ENCODE peak calls at places on chromosomes 13 and 19, in eight cellular contexts. U, X, E, B, P, I, L and T are unnamed samples.

GRCh38 chr13:73492811-73493210 is 434.0 kb downstream of the KLF5 start:
- DNase-seq in E (no peak), L (no peak), U (no peak), B (no peak), X (no peak), P (no peak), I (peak), T (no peak)

GRCh38 chr13:61466280-61466679 is 50.6 kb upstream of the PCDH20 start:
- DNase-seq in L (no peak), P (no peak), B (no peak), X (no peak), E (peak), U (peak), I (no peak), T (no peak)

GRCh38 chr13:92838786-92839185 is 387.8 kb upstream of the GPC6 start:
- DNase-seq in X (no peak), E (no peak), L (no peak), P (no peak), B (peak), I (peak), U (no peak), T (no peak)

GRCh38 chr13:91946498-91947070 is 548.2 kb downstream of the GPC5 start:
- DNase-seq in E (no peak), U (peak), P (no peak), L (no peak), X (peak), B (no peak), I (peak), T (no peak)

GRCh38 chr13:44818428-44818827 is 170.8 kb downstream of the NUFIP1 start:
- DNase-seq in B (no peak), X (no peak), P (no peak), E (no peak), U (peak), L (no peak), I (peak), T (no peak)

GRCh38 chr19:53657330-53657729 is 25.5 kb downstream of the DPRX start:
- DNase-seq in I (no peak), B (no peak), E (no peak), L (no peak), U (no peak), P (no peak), X (no peak), T (no peak)

GRCh38 chr13:98222081-98222554 is 45.0 kb upstream of the RNF113B start:
- DNase-seq in E (no peak), U (no peak), I (no peak), L (no peak), B (no peak), P (no peak), X (no peak), T (no peak)

GRCh38 chr13:98370806-98371553 is 193.9 kb upstream of the RNF113B start:
- DNase-seq in L (no peak), I (no peak), U (no peak), E (no peak), B (no peak), P (no peak), X (no peak), T (no peak)

GRCh38 chr13:108915095-108915633 is 285.8 kb downstream of the MYO16 start:
- DNase-seq in L (no peak), U (peak), E (no peak), P (no peak), X (no peak), I (peak), B (no peak), T (peak)

GRCh38 chr19:38898788-38899446 is 501 bp downstream of the SIRT2 start:
- DNase-seq in I (peak), U (no peak), P (peak), B (no peak), X (peak), L (no peak), E (no peak), T (no peak)

GRCh38 chr13:53150568-53150967 is 122.0 kb downstream of the OLFM4 start:
- DNase-seq in X (no peak), L (no peak), E (no peak), I (no peak), P (no peak), U (no peak), B (no peak), T (no peak)

GRCh38 chr19:9309974-9310446 is 372 bp upstream of the ZNF699 start:
- DNase-seq in B (no peak), P (no peak), L (peak), I (no peak), E (peak), U (peak), X (peak), T (no peak)

GRCh38 chr13:65808061-65808460 is 1422.1 kb downstream of the PCDH9 start:
- DNase-seq in L (no peak), X (no peak), P (no peak), B (no peak), U (no peak), E (no peak), I (no peak), T (no peak)

GRCh38 chr19:5045015-5045414 is 76.1 kb downstream of the KDM4B start:
- DNase-seq in U (no peak), P (no peak), B (no peak), X (no peak), L (no peak), E (no peak), I (no peak), T (no peak)

GRCh38 chr13:113034451-113035208 is 65.6 kb downstream of the MCF2L start:
- DNase-seq in X (no peak), U (peak), I (peak), L (no peak), E (peak), P (no peak), B (no peak), T (no peak)

GRCh38 chr13:42875448-42876269 is 94.3 kb downstream of the FAM216B start:
- DNase-seq in E (peak), L (no peak), P (no peak), I (no peak), X (no peak), B (no peak), U (no peak), T (no peak)
- TF ChIP-seq CTCF in E (no peak), L (peak), P (no peak), I (no peak), X (peak), B (peak), U (no peak), T (no peak)

DNA sequence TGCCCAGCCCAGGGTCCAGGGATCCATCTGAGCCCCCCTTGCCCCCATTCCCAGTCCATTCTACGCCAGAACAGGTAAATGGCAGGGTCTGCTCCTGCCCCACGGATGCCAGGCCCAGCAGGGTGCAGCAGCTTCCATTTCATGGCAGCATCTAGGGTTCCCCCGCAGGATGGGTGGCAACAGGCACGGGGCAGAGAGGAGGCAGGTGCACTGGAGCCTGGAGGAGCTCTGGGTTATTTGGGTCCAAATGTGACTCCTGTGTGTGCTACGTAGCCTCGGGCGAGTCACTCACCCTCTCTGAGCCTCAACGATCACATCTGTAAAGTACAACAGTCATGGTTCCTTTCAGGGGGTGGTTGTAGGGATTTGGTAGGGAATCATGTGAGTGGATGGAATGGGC is 27.4 kb downstream of the IL12RB1 start:
- DNase-seq in E (no peak), L (no peak), P (no peak), I (no peak), X (no peak), U (no peak), B (no peak), T (peak)
- TF ChIP-seq CTCF in E (no peak), L (no peak), P (no peak), I (no peak), X (peak), U (no peak), B (no peak), T (no peak)

DNA sequence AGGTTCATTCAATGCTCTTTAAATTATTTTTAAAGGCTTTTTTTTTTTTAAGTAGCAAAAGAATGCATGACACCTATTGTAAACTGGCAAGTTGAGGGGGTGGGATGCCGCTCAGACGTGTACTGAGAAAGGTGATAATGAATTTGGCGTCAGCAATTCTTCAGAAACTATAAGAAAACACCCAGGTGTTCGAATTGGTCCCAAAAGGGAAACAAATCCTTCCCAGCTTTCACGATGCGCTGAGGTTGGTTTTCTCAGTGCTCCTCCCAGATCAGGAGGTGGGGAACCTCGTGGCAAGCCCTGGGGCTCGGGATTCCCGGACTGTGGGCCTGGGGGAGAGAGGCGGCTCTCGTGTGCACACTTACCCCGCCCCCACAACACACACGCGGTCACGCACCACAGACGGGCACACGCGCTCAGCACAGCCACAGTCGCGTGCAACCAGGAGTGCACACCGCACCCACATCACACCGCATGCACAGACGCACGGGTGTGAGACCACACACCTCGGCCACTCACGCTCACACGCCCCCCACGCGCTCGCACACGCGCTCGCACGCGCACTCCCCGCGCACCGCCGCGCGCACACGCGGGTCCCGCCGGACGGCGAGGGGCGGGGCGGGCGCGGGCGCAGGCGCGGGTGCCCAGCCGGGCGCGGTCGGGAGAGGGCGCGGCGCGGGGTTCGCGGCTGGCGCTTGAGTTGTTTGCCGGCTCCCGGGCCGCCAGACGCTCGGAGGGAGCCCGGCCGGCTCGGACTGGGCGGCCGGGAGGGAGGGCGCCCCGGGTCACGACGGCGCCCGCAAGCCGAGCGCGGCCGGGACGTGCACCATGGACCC is at the start of gene FAM124A:
- DNase-seq in L (peak), U (peak), X (peak), E (peak), I (no peak), B (no peak), P (no peak), T (peak)
- TF ChIP-seq CTCF in L (peak), U (no peak), X (no peak), E (no peak), I (peak), B (no peak), P (no peak), T (no peak)

DNA sequence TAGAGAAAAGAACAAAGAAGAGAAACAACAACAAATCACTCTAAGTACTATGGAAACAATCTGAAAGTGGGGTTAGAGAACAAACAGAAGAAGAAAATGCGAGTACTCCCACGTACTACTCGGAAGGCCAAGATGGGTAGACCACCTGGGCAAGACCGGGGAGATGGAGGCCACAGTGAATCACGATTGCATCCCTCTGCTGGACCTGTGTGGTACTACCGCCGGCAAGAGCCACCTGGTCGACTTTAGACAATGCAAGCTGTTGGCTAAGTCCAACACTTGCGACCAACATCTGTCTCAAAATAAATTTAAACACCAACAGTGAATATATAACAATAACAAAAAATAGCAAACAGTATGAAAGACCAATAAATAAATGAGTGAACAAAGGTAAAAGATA is 45.5 kb upstream of the ZNF91 start:
- DNase-seq in E (peak), U (peak), I (no peak), X (peak), L (no peak), P (no peak), B (no peak), T (peak)
- TF ChIP-seq CTCF in E (peak), U (peak), I (peak), X (peak), L (peak), P (no peak), B (peak), T (peak)